ENCODE peak calls at places on chromosome 15, in five cellular contexts. W, J, N, G and D are unnamed samples.

GRCh38 chr15:69939513-69940440 is 157.9 kb downstream of the TLE3 start:
- DNase-seq in W (no peak), J (no peak), G (no peak), N (no peak), D (peak; percentile 16)

GRCh38 chr15:77915261-77915960 is 162.1 kb downstream of the TBC1D2B start:
- DNase-seq in W (no peak), G (no peak), N (no peak), J (no peak), D (no peak)

GRCh38 chr15:75367913-75368688 is at the start of gene MAN2C1:
- DNase-seq in G (peak; percentile 94), N (peak; percentile 94), W (peak; percentile 95), J (peak; percentile 81), D (peak; percentile 98)

GRCh38 chr15:63495780-63496179 is 8.6 kb upstream of the USP3 start:
- DNase-seq in J (no peak), W (no peak), G (no peak), N (no peak), D (no peak)

GRCh38 chr15:60528530-60528929 is 49.6 kb upstream of the ICE2 start:
- DNase-seq in W (peak; percentile 32), J (no peak), G (no peak), N (no peak), D (peak; percentile 56)

GRCh38 chr15:33425149-33425548 is 114.4 kb downstream of the RYR3 start:
- DNase-seq in G (peak; percentile 72), W (peak; percentile 2), J (no peak), N (no peak), D (no peak)

GRCh38 chr15:43794269-43795037 is 2.3 kb downstream of the SERF2 start:
- DNase-seq in N (no peak), W (no peak), G (no peak), J (no peak), D (peak; percentile 56)

GRCh38 chr15:25053000-25053815 is 98.4 kb downstream of the SNRPN start:
- DNase-seq in J (no peak), G (no peak), W (no peak), N (peak; percentile 4), D (no peak)

GRCh38 chr15:93495799-93496637 is 407.0 kb upstream of the RGMA start:
- DNase-seq in J (no peak), G (peak; percentile 25), W (no peak), N (no peak), D (no peak)

GRCh38 chr15:34241376-34242350 is 16.8 kb downstream of the EMC4 start:
- DNase-seq in G (no peak), W (peak; percentile 48), J (no peak), N (no peak), D (peak; percentile 78)

GRCh38 chr15:37774961-37775360 is 159.5 kb upstream of the TMCO5A start:
- DNase-seq in J (no peak), N (no peak), W (no peak), G (no peak), D (no peak)

GRCh38 chr15:39538936-39539335 is 41.9 kb upstream of the THBS1 start:
- DNase-seq in G (no peak), J (no peak), W (no peak), N (no peak), D (no peak)

GRCh38 chr15:53811530-53811929 is 52.1 kb upstream of the WDR72 start:
- DNase-seq in G (no peak), N (no peak), W (no peak), J (no peak), D (peak; percentile 27)

GRCh38 chr15:81413851-81414250 is 39.8 kb upstream of the TMC3 start:
- DNase-seq in J (no peak), W (no peak), N (no peak), G (no peak), D (no peak)

GRCh38 chr15:76059320-76060097 is at the start of gene TMEM266:
- DNase-seq in N (peak; percentile 31), W (peak; percentile 13), G (no peak), J (no peak), D (peak; percentile 8)

GRCh38 chr15:88375234-88375926 is 91.8 kb downstream of the MRPL46 start:
- DNase-seq in W (peak; percentile 28), N (no peak), G (no peak), J (peak; percentile 55), D (peak; percentile 7)

GRCh38 chr15:56964182-56964581 is 45.7 kb downstream of the TCF12 start:
- DNase-seq in G (no peak), N (no peak), W (peak; percentile 56), J (no peak), D (peak; percentile 75)

GRCh38 chr15:80776420-80777045 is 2.6 kb upstream of the CEMIP start:
- DNase-seq in G (no peak), N (peak; percentile 69), J (no peak), W (peak; percentile 83), D (peak; percentile 94)

GRCh38 chr15:38226867-38227266 is 25.8 kb upstream of the SPRED1 start:
- DNase-seq in J (peak; percentile 33), G (peak; percentile 61), W (peak; percentile 79), N (no peak), D (peak; percentile 84)

GRCh38 chr15:44668925-44669324 is 5.5 kb upstream of the SPG11 start:
- DNase-seq in N (no peak), G (no peak), W (no peak), J (no peak), D (no peak)

GRCh38 chr15:66730168-66731014 is 28.4 kb downstream of the SMAD6 start:
- DNase-seq in G (no peak), J (no peak), W (peak; percentile 41), N (no peak), D (no peak)

GRCh38 chr15:80072285-80072684 is 12.8 kb downstream of the ZFAND6 start:
- DNase-seq in G (peak; percentile 63), J (peak; percentile 50), W (peak; percentile 90), N (no peak), D (peak; percentile 94)

GRCh38 chr15:29143909-29144308 is 125.7 kb downstream of the NSMCE3 start:
- DNase-seq in G (no peak), J (peak; percentile 50), W (peak; percentile 37), N (no peak), D (peak; percentile 63)

GRCh38 chr15:51585953-51586352 is 36.6 kb downstream of the DMXL2 start:
- DNase-seq in N (no peak), W (no peak), J (no peak), G (no peak), D (no peak)

GRCh38 chr15:60917469-60918130 is 311.5 kb downstream of the RORA start:
- DNase-seq in W (peak; percentile 51), G (no peak), N (peak; percentile 67), J (no peak), D (peak; percentile 15)

GRCh38 chr15:62469874-62470688 is 305.0 kb upstream of the C2CD4B start:
- DNase-seq in G (no peak), W (peak; percentile 57), N (no peak), J (peak; percentile 91), D (peak; percentile 36)

GRCh38 chr15:31256385-31257265 is 70.0 kb upstream of the KLF13 start:
- DNase-seq in W (no peak), J (no peak), G (no peak), N (no peak), D (no peak)

GRCh38 chr15:62254137-62254934 is 89.3 kb upstream of the C2CD4B start:
- DNase-seq in J (no peak), W (peak; percentile 50), G (no peak), N (peak; percentile 28), D (peak; percentile 71)

GRCh38 chr15:85570331-85570730 is 189.9 kb downstream of the AKAP13 start:
- DNase-seq in J (no peak), G (no peak), N (no peak), W (no peak), D (no peak)

GRCh38 chr15:92503889-92504288 is 110.2 kb downstream of the ST8SIA2 start:
- DNase-seq in J (no peak), N (no peak), G (no peak), W (no peak), D (no peak)

GRCh38 chr15:75200391-75200764 is 1.3 kb upstream of the C15orf39 start:
- DNase-seq in J (no peak), G (no peak), N (no peak), W (no peak), D (no peak)

GRCh38 chr15:94229591-94230365 is 1.6 kb upstream of the MCTP2 start:
- DNase-seq in J (no peak), G (no peak), N (no peak), W (no peak), D (no peak)

GRCh38 chr15:78951841-78952238 is 7.0 kb upstream of the CTSH start:
- DNase-seq in N (no peak), W (no peak), G (peak; percentile 41), J (no peak), D (peak; percentile 28)

GRCh38 chr15:49045691-49046112 is 544 bp downstream of the SECISBP2L start:
- DNase-seq in N (no peak), G (no peak), J (no peak), W (peak; percentile 51), D (peak; percentile 62)

GRCh38 chr15:49042165-49042564 is 4.1 kb downstream of the SECISBP2L start:
- DNase-seq in W (no peak), G (no peak), N (no peak), J (no peak), D (no peak)

GRCh38 chr15:49044761-49045571 is 1.3 kb downstream of the SECISBP2L start:
- DNase-seq in J (no peak), N (no peak), W (peak; percentile 20), G (no peak), D (peak; percentile 19)

GRCh38 chr15:49046113-49046883 is at the start of gene SECISBP2L:
- DNase-seq in W (peak; percentile 94), N (peak; percentile 90), J (peak; percentile 68), G (peak; percentile 33), D (peak; percentile 96)

GRCh38 chr15:49044002-49044401 is 2.2 kb downstream of the SECISBP2L start:
- DNase-seq in N (no peak), J (no peak), W (no peak), G (no peak), D (no peak)
- H3K4me3 ChIP-seq in N (no peak overlapping the region), J (no peak overlapping the region), W (peak overlapping the region; percentile 96), G (no peak overlapping the region), D (no peak overlapping the region)

DNA sequence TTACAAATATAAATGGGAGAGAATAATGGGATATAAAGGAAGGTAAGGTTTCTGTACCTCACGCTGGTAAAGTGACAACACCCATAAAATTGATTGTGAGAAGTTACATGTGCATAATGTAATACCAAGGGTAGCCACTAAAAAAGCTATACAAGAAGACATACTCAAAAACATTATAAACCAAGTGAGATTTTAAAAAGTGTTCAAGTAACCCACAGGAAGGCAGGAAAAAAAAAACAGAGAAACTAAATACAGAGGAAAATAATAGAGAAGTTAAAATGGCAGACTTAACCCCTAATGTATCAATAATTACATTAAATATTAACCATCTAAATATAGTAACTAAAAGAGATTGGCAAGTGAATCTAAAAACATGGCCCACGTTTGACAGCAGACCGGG is 76.3 kb downstream of the PCSK6 start:
- DNase-seq in J (no peak), N (no peak), G (no peak), W (no peak), D (no peak)
- TF ChIP-seq CTCF in J (no peak), N (no peak), G (no peak), W (no peak), D (no peak)

GRCh38 chr15:40845511-40846284 is 1.9 kb downstream of the SPINT1 start:
- DNase-seq in G (peak; percentile 89), N (no peak), J (no peak), W (no peak), D (no peak)
- H3K4me3 ChIP-seq in G (peak overlapping the region; percentile 99), N (no peak overlapping the region), J (no peak overlapping the region), W (no peak overlapping the region), D (no peak overlapping the region)

DNA sequence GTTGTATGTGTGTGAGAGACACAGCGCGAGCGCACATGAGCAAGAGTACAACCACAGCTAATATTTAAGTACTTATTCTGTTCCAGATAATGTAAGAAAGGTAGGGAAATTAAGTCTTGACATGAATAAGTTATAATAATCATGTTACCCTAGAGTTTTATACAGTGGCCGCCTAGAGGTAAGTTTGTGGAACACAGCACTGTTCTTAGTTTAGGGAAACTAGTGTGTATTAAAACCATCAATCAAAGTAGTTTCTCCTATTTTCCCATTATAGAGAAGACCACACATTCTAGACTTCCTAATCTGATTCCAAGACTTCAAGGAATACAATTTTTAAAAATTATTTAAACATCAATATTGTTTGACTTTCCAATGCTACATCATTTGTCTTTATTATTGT is 9.5 kb downstream of the ALDH1A2 start:
- DNase-seq in N (no peak), G (no peak), W (no peak), J (no peak), D (no peak)
- TF ChIP-seq CTCF in N (no peak), G (no peak), W (peak; percentile 19), J (peak; percentile 17), D (peak; percentile 46)